ENCODE peak calls at places on chromosomes 7 and 10, in four cellular contexts. One of them, this sample, is unnamed.

GRCh38 chr7:146499970-146500369 is 383.4 kb downstream of the CNTNAP2 start:
- DNase-seq in GM12878: no peak
- DNase-seq in SK-N-SH: no peak
- DNase-seq in H1: no peak
- DNase-seq in this sample: no peak

GRCh38 chr10:32207544-32207943 is 139.4 kb downstream of the EPC1 start:
- DNase-seq in H1: no peak
- DNase-seq in GM12878: no peak
- DNase-seq in SK-N-SH: peak
- DNase-seq in this sample: peak

GRCh38 chr7:80725181-80725611 is 86.8 kb downstream of the CD36 start:
- DNase-seq in SK-N-SH: no peak
- DNase-seq in H1: no peak
- DNase-seq in GM12878: no peak
- DNase-seq in this sample: no peak

GRCh38 chr7:138773817-138774216 is 24.0 kb upstream of the TMEM213 start:
- DNase-seq in SK-N-SH: no peak
- DNase-seq in H1: peak
- DNase-seq in GM12878: no peak
- DNase-seq in this sample: no peak

GRCh38 chr7:94109556-94109955 is 105.4 kb upstream of the BET1 start:
- DNase-seq in GM12878: no peak
- DNase-seq in SK-N-SH: no peak
- DNase-seq in H1: no peak
- DNase-seq in this sample: no peak

GRCh38 chr7:27191716-27192545 is 6.9 kb upstream of the HOXA11 start:
- DNase-seq in GM12878: no peak
- DNase-seq in H1: no peak
- DNase-seq in SK-N-SH: no peak
- DNase-seq in this sample: no peak

GRCh38 chr10:75035975-75036708 is 75.3 kb upstream of the SAMD8 start:
- DNase-seq in GM12878: no peak
- DNase-seq in SK-N-SH: no peak
- DNase-seq in H1: no peak
- DNase-seq in this sample: no peak

GRCh38 chr7:94067506-94067905 is 63.4 kb upstream of the BET1 start:
- DNase-seq in SK-N-SH: no peak
- DNase-seq in GM12878: no peak
- DNase-seq in H1: no peak
- DNase-seq in this sample: no peak

GRCh38 chr7:134783294-134784069 is 4.0 kb downstream of the CALD1 start:
- DNase-seq in SK-N-SH: no peak
- DNase-seq in GM12878: no peak
- DNase-seq in H1: no peak
- DNase-seq in this sample: no peak

GRCh38 chr7:2157473-2158279 is 75.1 kb downstream of the MAD1L1 start:
- DNase-seq in SK-N-SH: no peak
- DNase-seq in GM12878: no peak
- DNase-seq in H1: no peak
- DNase-seq in this sample: no peak

GRCh38 chr10:48470115-48470892 is 134.6 kb downstream of the ARHGAP22 start:
- DNase-seq in SK-N-SH: peak
- DNase-seq in GM12878: no peak
- DNase-seq in H1: no peak
- DNase-seq in this sample: peak

GRCh38 chr10:117411440-117412428 is 36.5 kb upstream of the PDZD8 start:
- DNase-seq in H1: no peak
- DNase-seq in GM12878: no peak
- DNase-seq in SK-N-SH: peak
- DNase-seq in this sample: peak

GRCh38 chr10:125123363-125124113 is 36.8 kb downstream of the CTBP2 start:
- DNase-seq in H1: no peak
- DNase-seq in GM12878: no peak
- DNase-seq in SK-N-SH: no peak
- DNase-seq in this sample: no peak

GRCh38 chr7:113159746-113160339 is 41.5 kb upstream of the SMIM30 start:
- DNase-seq in H1: peak
- DNase-seq in SK-N-SH: peak
- DNase-seq in GM12878: no peak
- DNase-seq in this sample: peak

GRCh38 chr7:94763268-94763667 is 107.3 kb upstream of the SGCE start:
- DNase-seq in H1: no peak
- DNase-seq in GM12878: no peak
- DNase-seq in SK-N-SH: peak
- DNase-seq in this sample: no peak

GRCh38 chr7:108660465-108660864 is 90.8 kb downstream of the DNAJB9 start:
- DNase-seq in H1: no peak
- DNase-seq in SK-N-SH: peak
- DNase-seq in GM12878: no peak
- DNase-seq in this sample: peak

GRCh38 chr7:158282461-158283001 is 305.1 kb downstream of the PTPRN2 start:
- DNase-seq in SK-N-SH: no peak
- DNase-seq in GM12878: no peak
- DNase-seq in H1: no peak
- DNase-seq in this sample: no peak

GRCh38 chr7:15446280-15446679 is 115.5 kb downstream of the AGMO start:
- DNase-seq in GM12878: no peak
- DNase-seq in H1: no peak
- DNase-seq in SK-N-SH: peak
- DNase-seq in this sample: no peak

GRCh38 chr7:51123322-51124021 is 193.1 kb downstream of the COBL start:
- DNase-seq in SK-N-SH: no peak
- DNase-seq in H1: no peak
- DNase-seq in GM12878: no peak
- DNase-seq in this sample: no peak

GRCh38 chr10:1193561-1193960 is 137.4 kb downstream of the WDR37 start:
- DNase-seq in GM12878: no peak
- DNase-seq in H1: no peak
- DNase-seq in SK-N-SH: no peak
- DNase-seq in this sample: no peak

GRCh38 chr10:86374664-86375063 is 8.1 kb upstream of the GRID1 start:
- DNase-seq in GM12878: no peak
- DNase-seq in SK-N-SH: peak
- DNase-seq in H1: no peak
- DNase-seq in this sample: no peak

GRCh38 chr10:77380723-77381122 is 256.9 kb downstream of the KCNMA1 start:
- DNase-seq in H1: no peak
- DNase-seq in GM12878: no peak
- DNase-seq in SK-N-SH: no peak
- DNase-seq in this sample: no peak

GRCh38 chr10:78627254-78627795 is 441.4 kb upstream of the ZMIZ1 start:
- DNase-seq in GM12878: no peak
- DNase-seq in SK-N-SH: no peak
- DNase-seq in H1: no peak
- DNase-seq in this sample: no peak

GRCh38 chr10:63227207-63227895 is 94.2 kb downstream of the NRBF2 start:
- DNase-seq in H1: no peak
- DNase-seq in GM12878: no peak
- DNase-seq in SK-N-SH: no peak
- DNase-seq in this sample: no peak

GRCh38 chr10:123272171-123272570 is 118.0 kb downstream of the BUB3 start:
- DNase-seq in H1: no peak
- DNase-seq in SK-N-SH: no peak
- DNase-seq in GM12878: no peak
- DNase-seq in this sample: no peak

GRCh38 chr7:117828831-117829230 is 44.4 kb downstream of the CTTNBP2 start:
- DNase-seq in H1: no peak
- DNase-seq in GM12878: no peak
- DNase-seq in SK-N-SH: no peak
- DNase-seq in this sample: no peak

GRCh38 chr7:123748734-123749536 is at the start of gene WASL:
- DNase-seq in SK-N-SH: peak
- DNase-seq in H1: peak
- DNase-seq in GM12878: peak
- DNase-seq in this sample: peak

GRCh38 chr10:126640391-126640790 is 30.1 kb downstream of the C10orf90 start:
- DNase-seq in SK-N-SH: no peak
- DNase-seq in H1: no peak
- DNase-seq in GM12878: no peak
- DNase-seq in this sample: no peak

GRCh38 chr7:48246073-48246472 is 74.8 kb downstream of the ABCA13 start:
- DNase-seq in GM12878: peak
- DNase-seq in H1: no peak
- DNase-seq in SK-N-SH: no peak
- DNase-seq in this sample: no peak

GRCh38 chr10:110074986-110075664 is 67.3 kb downstream of the ADD3 start:
- DNase-seq in SK-N-SH: no peak
- DNase-seq in GM12878: no peak
- DNase-seq in H1: no peak
- DNase-seq in this sample: no peak

GRCh38 chr10:52004342-52004949 is 305.1 kb upstream of the CSTF2T start:
- DNase-seq in GM12878: no peak
- DNase-seq in SK-N-SH: peak
- DNase-seq in H1: no peak
- DNase-seq in this sample: peak

GRCh38 chr7:122885583-122886356 is 490 bp downstream of the CADPS2 start:
- DNase-seq in SK-N-SH: peak
- DNase-seq in H1: no peak
- DNase-seq in GM12878: no peak
- DNase-seq in this sample: peak

GRCh38 chr7:970744-971143 is 4.6 kb downstream of the COX19 start:
- DNase-seq in SK-N-SH: no peak
- DNase-seq in H1: no peak
- DNase-seq in GM12878: no peak
- DNase-seq in this sample: no peak
- TF ChIP-seq NRF1 in SK-N-SH: no peak
- TF ChIP-seq NRF1 in H1: no peak
- TF ChIP-seq NRF1 in GM12878: no peak
- TF ChIP-seq NRF1 in this sample: no peak

GRCh38 chr7:19248681-19249080 is 103.5 kb upstream of the FERD3L start:
- DNase-seq in SK-N-SH: no peak
- DNase-seq in H1: no peak
- DNase-seq in GM12878: no peak
- DNase-seq in this sample: no peak

DNA sequence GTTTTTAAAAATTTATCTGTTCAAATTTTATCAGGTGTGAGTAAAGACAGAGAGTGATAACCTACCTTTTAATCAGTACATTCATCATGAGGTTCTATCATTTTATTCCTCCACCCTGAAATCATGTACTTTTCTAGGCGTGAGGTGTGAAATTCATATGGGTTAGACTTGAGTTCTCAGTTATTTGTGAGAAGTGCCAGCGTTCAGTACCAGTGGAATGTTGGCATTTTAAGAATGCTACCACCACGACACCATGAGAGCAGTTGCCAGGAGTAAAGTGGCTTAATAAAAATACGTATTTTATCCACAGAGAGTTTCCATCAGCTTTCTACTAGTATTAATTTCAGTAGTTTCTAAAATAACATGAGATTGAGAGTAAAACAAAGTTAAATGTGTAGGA is 104.1 kb upstream of the FERD3L start:
- DNase-seq in GM12878: no peak
- DNase-seq in SK-N-SH: no peak
- DNase-seq in H1: no peak
- DNase-seq in this sample: no peak
- TF ChIP-seq NRF1 in GM12878: no peak
- TF ChIP-seq NRF1 in SK-N-SH: no peak
- TF ChIP-seq NRF1 in H1: no peak
- TF ChIP-seq NRF1 in this sample: no peak

GRCh38 chr10:137606-138005 is 2.4 kb downstream of the ZMYND11 start:
- DNase-seq in SK-N-SH: no peak
- DNase-seq in GM12878: no peak
- DNase-seq in H1: no peak
- DNase-seq in this sample: no peak
- TF ChIP-seq NRF1 in SK-N-SH: no peak
- TF ChIP-seq NRF1 in GM12878: no peak
- TF ChIP-seq NRF1 in H1: no peak
- TF ChIP-seq NRF1 in this sample: no peak

DNA sequence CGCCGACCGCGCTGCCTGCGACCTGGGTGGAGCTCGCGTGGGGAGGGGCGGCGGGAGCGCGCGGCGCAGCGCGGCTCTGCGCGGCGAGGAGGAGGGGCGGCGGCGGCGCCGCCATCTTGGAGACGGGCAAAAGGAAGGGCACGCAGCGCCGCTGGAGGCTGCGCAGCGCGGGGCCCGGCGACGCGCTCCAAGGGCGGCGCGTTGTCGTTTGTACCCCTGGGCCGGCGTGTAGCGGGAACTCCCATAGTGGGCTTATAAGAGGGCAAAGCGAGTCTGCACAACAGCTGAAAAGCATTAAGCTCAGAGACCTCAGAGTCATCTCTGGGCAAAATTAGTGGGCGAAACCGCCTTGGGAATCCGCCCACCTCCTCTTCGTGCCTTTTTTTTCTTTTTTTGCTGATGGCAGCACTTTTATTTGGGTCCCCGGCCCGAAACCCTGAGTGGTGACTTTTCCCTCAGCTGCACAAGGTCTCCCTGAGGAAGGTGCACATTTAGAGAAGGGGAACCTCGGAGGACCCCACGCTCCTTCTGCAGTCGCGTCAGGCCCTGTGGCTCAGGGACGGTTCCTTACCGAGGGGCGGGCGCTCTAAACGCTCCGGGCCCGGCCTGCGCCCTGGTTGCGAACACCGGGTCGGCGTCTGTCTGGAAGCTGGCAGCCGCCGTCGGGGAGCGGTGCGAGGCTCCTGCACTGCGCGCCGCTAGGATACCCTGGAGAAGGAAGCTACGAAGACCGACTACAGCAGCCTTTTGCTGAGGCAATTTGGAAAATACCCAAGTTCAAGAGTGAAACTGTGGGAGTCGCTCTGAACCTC is 423 bp upstream of the MCMBP start:
- DNase-seq in H1: no peak
- DNase-seq in SK-N-SH: peak
- DNase-seq in GM12878: peak
- DNase-seq in this sample: peak
- TF ChIP-seq NRF1 in H1: peak
- TF ChIP-seq NRF1 in SK-N-SH: peak
- TF ChIP-seq NRF1 in GM12878: peak
- TF ChIP-seq NRF1 in this sample: peak

DNA sequence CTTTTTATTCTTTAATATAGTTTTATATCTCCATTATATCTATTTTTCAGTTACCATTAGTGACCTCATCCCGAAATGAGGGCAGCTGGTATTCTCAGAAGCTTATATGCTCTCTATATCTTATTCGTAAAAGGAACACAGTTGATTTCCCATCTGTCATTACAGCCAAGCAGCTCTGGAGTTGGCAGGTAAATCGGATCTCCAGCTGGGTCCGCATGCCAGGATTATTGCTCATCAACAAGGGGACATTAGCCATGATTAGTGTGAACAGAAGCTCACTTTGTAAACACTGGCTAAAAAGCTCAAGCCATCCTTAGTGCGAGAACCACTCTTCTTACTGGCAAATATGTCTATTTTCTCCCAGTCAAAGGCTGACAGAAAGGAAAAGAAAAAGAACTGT is 180.3 kb downstream of the NPSR1 start:
- DNase-seq in SK-N-SH: no peak
- DNase-seq in GM12878: no peak
- DNase-seq in H1: no peak
- DNase-seq in this sample: no peak
- TF ChIP-seq NRF1 in SK-N-SH: no peak
- TF ChIP-seq NRF1 in GM12878: no peak
- TF ChIP-seq NRF1 in H1: no peak
- TF ChIP-seq NRF1 in this sample: no peak

This sample was measured in K562.